ENCODE peak calls at places on chromosomes 11 and 22, in ten cellular contexts. H, W, V, S, E, K, P, A, I and J are unnamed samples.

GRCh38 chr22:44497218-44497903 is 672 bp downstream of the RTL6 start:
- DNase-seq in H (peak; percentile 46), W (peak; percentile 8), V (no peak), S (peak; percentile 16), E (peak; percentile 37), K (no peak), P (no peak), A (no peak), I (peak; percentile 18), J (no peak)

GRCh38 chr11:91394718-91395414 is 829.8 kb upstream of the FAT3 start:
- DNase-seq in H (peak; percentile 1), W (no peak), V (no peak), S (no peak), E (no peak), K (no peak), P (no peak), A (peak; percentile 2), I (no peak), J (no peak)

GRCh38 chr22:40326905-40327735 is 19.2 kb upstream of the ADSL start:
- DNase-seq in H (no peak), W (no peak), V (no peak), S (no peak), E (no peak), K (no peak), P (no peak), A (no peak), I (no peak), J (no peak)

GRCh38 chr22:32911526-32911925 is 110.0 kb downstream of the TIMP3 start:
- DNase-seq in H (no peak), W (no peak), V (no peak), S (no peak), E (no peak), K (no peak), P (no peak), A (no peak), I (no peak), J (no peak)

GRCh38 chr22:47172771-47173534 is 410.5 kb downstream of the TBC1D22A start:
- DNase-seq in H (no peak), W (no peak), V (no peak), S (no peak), E (no peak), K (no peak), P (peak; percentile 9), A (no peak), I (peak; percentile 7), J (no peak)

GRCh38 chr22:21936151-21936778 is 16.4 kb downstream of the PPM1F start:
- DNase-seq in H (no peak), W (no peak), V (peak; percentile 65), S (no peak), E (no peak), K (no peak), P (no peak), A (peak; percentile 21), I (peak; percentile 33), J (no peak)

GRCh38 chr11:117824571-117825537 is at the start of gene FXYD2:
- DNase-seq in H (no peak), W (no peak), V (no peak), S (no peak), E (peak; percentile 63), K (no peak), P (no peak), A (peak; percentile 34), I (peak; percentile 36), J (no peak)

GRCh38 chr11:102402556-102402955 is 50.0 kb downstream of the TMEM123 start:
- DNase-seq in H (no peak), W (no peak), V (no peak), S (no peak), E (no peak), K (no peak), P (no peak), A (no peak), I (no peak), J (no peak)

GRCh38 chr22:45335021-45335818 is 25.5 kb downstream of the FAM118A start:
- DNase-seq in H (no peak), W (no peak), V (no peak), S (no peak), E (peak; percentile 50), K (no peak), P (no peak), A (peak; percentile 34), I (no peak), J (no peak)

GRCh38 chr11:81967242-81967641 is 766.4 kb downstream of the FAM181B start:
- DNase-seq in H (no peak), W (no peak), V (no peak), S (no peak), E (no peak), K (no peak), P (no peak), A (no peak), I (no peak), J (no peak)

GRCh38 chr11:81966340-81966739 is 767.3 kb downstream of the FAM181B start:
- DNase-seq in H (no peak), W (no peak), V (no peak), S (no peak), E (no peak), K (no peak), P (no peak), A (no peak), I (no peak), J (no peak)

GRCh38 chr11:81959341-81959740 is 774.3 kb downstream of the FAM181B start:
- DNase-seq in H (no peak), W (no peak), V (no peak), S (no peak), E (no peak), K (no peak), P (no peak), A (no peak), I (no peak), J (no peak)

GRCh38 chr11:81963018-81963417 is 770.6 kb downstream of the FAM181B start:
- DNase-seq in H (no peak), W (peak; percentile 1), V (no peak), S (no peak), E (no peak), K (no peak), P (no peak), A (no peak), I (no peak), J (no peak)
- TF ChIP-seq CTCF in H (peak; percentile 48), W (no peak), V (no peak), S (no peak), E (peak; percentile 25), K (no peak), P (no peak), A (peak; percentile 22), I (no peak), J (no peak)

DNA sequence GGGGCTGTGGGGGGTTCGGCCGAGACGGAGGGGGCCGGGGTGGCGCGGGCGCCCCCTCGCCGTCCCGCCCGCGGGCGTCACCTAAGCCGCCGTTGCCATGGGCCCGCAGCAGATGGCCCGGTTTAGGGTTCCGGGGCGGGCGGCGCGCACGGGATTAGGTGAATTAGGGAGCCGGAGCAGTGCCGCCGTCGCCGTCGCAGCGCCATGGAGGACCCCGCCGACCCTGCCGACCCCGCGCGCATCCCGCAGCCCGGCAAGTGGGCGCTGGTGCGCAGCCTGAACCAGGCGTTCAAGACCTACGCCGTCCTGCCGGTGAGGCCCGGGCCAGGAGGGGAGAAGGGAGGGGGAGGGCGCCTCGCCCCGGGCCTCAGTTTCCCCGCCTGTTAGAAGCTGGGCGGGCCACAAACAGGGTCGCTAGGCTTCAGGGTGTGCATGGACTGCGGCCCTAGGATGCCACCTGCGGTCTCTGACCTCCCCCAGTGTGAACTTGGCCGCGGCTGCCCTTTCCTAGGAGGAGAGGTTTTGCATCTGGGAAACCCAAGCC is 10.1 kb downstream of the MYO7A start:
- DNase-seq in H (no peak), W (no peak), V (no peak), S (no peak), E (no peak), K (no peak), P (no peak), A (no peak), I (no peak), J (no peak)
- TF ChIP-seq CTCF in H (no peak), W (no peak), V (no peak), S (no peak), E (no peak), K (no peak), P (no peak), A (no peak), I (no peak), J (no peak)

DNA sequence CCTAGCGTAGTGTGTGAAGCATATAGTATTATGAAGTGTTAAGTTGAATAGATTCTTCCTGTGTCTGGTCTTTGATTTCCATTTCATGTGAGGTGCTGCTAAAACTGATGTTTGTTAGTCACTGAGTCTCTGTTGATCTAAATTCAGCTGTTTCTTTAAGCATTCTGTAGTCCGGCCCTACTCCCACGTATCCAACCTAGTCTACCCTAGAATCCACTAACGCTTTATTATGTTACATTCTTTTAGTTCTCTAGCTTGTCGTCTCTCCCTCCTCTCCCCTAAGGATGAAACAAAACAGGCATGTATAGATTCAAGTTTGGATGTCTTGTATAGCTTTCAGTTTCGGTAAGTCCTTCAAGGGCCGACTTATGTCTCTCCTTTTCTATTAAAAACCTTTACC is 4.1 kb downstream of the WEE1 start:
- DNase-seq in H (no peak), W (no peak), V (no peak), S (no peak), E (no peak), K (no peak), P (no peak), A (no peak), I (no peak), J (no peak)
- TF ChIP-seq CTCF in H (no peak), W (no peak), V (no peak), S (no peak), E (no peak), K (no peak), P (no peak), A (no peak), I (no peak), J (no peak)

GRCh38 chr11:116714902-116715301 is 57.9 kb downstream of the BUD13 start:
- DNase-seq in H (no peak), W (no peak), V (no peak), S (no peak), E (no peak), K (no peak), P (no peak), A (no peak), I (no peak), J (no peak)
- TF ChIP-seq CTCF in H (no peak), W (no peak), V (no peak), S (no peak), E (no peak), K (no peak), P (no peak), A (no peak), I (no peak), J (no peak)

DNA sequence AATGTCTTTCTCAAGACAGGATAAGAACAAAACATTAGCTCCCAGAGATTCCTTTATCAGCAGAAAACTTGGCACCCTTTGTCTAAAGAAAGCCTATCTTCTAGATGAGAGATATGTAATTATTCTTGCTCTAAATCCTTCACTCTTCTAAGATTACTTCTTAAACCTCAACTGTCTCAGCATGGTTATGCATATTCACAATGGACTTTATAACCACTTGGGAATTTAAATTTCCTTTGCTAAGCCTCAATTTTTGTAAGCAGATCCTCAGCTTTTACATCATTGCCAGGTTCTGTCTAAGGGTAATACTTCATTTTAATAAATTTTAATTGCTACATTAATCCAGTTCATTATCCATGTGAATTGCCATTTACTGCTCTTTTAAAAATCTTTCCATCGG is 433.6 kb upstream of the DDI1 start:
- DNase-seq in H (no peak), W (no peak), V (no peak), S (no peak), E (no peak), K (no peak), P (no peak), A (no peak), I (no peak), J (no peak)
- TF ChIP-seq CTCF in H (no peak), W (no peak), V (no peak), S (no peak), E (no peak), K (no peak), P (no peak), A (no peak), I (no peak), J (no peak)